ENCODE peak calls at places on chromosomes 13 and 19, in five cellular contexts. G is NCI-H1092, A is hypothalamus, M is amniotic stem cell, Y is cardiac fibroblast. L is an unnamed sample.

GRCh38 chr19:6017576-6017975 is 39.6 kb upstream of the RANBP3 start:
- DNase-seq in M (no peak), G (no peak), Y (no peak), A (no peak), L (no peak)

GRCh38 chr13:33867472-33867871 is 49.5 kb downstream of the RFC3 start:
- DNase-seq in M (no peak), G (no peak), Y (no peak), A (no peak), L (no peak)

GRCh38 chr13:26186995-26187394 is 35.1 kb downstream of the RNF6 start:
- DNase-seq in G (no peak), M (no peak), A (no peak), Y (no peak), L (no peak)

GRCh38 chr19:10682397-10683063 is 18.7 kb upstream of the QTRT1 start:
- DNase-seq in Y (no peak), A (no peak), G (no peak), M (no peak), L (no peak)

GRCh38 chr19:45147835-45148676 is 12.7 kb downstream of the NKPD1 start:
- DNase-seq in M (no peak), A (no peak), Y (no peak), G (no peak), L (no peak)

GRCh38 chr19:49133621-49134454 is 14.5 kb downstream of the PPFIA3 start:
- DNase-seq in G (no peak), A (no peak), M (no peak), Y (peak), L (no peak)

GRCh38 chr19:572891-573825 is 762 bp downstream of the BSG start:
- DNase-seq in A (no peak), M (no peak), G (peak), Y (peak), L (no peak)

GRCh38 chr13:110422913-110423688 is 116.0 kb downstream of the COL4A2 start:
- DNase-seq in M (no peak), A (no peak), Y (peak), G (no peak), L (no peak)

GRCh38 chr13:97627566-97627965 is 193.6 kb downstream of the RAP2A start:
- DNase-seq in M (peak), A (no peak), G (peak), Y (peak), L (peak)

GRCh38 chr13:74035881-74036280 is 98.3 kb downstream of the KLF12 start:
- DNase-seq in G (no peak), Y (no peak), A (no peak), M (no peak), L (no peak)

GRCh38 chr13:50712469-50712868 is 131.0 kb downstream of the DLEU7 start:
- DNase-seq in Y (no peak), A (no peak), M (no peak), G (no peak), L (no peak)

GRCh38 chr19:55373993-55374757 is 2.5 kb upstream of the TMEM190 start:
- DNase-seq in M (no peak), A (no peak), G (no peak), Y (no peak), L (no peak)

GRCh38 chr13:23765531-23765930 is 123.7 kb downstream of the MIPEP start:
- DNase-seq in A (no peak), M (no peak), Y (no peak), G (no peak), L (no peak)

GRCh38 chr13:53151692-53152421 is 123.2 kb downstream of the OLFM4 start:
- DNase-seq in M (no peak), G (peak), Y (peak), A (peak), L (peak)

GRCh38 chr13:107360010-107360409 is 792.1 kb upstream of the ARGLU1 start:
- DNase-seq in A (no peak), Y (no peak), M (no peak), G (no peak), L (no peak)

GRCh38 chr19:8494158-8494557 is 8.3 kb downstream of the PRAM1 start:
- DNase-seq in M (no peak), Y (no peak), A (no peak), G (no peak), L (no peak)

GRCh38 chr19:42156571-42156970 is 24.3 kb upstream of the POU2F2 start:
- DNase-seq in Y (no peak), M (no peak), A (no peak), G (no peak), L (no peak)

GRCh38 chr19:16076958-16077611 is 790 bp downstream of the TPM4 start:
- DNase-seq in G (peak), A (peak), M (no peak), Y (peak), L (no peak)

GRCh38 chr19:309206-309565 is 18.0 kb upstream of the PLPP2 start:
- DNase-seq in M (no peak), A (no peak), G (no peak), Y (no peak), L (no peak)

GRCh38 chr19:49442793-49443365 is 1.6 kb upstream of the SLC17A7 start:
- DNase-seq in A (peak), Y (peak), M (peak), G (no peak), L (peak)

GRCh38 chr19:1286451-1286858 is 782 bp downstream of the EFNA2 start:
- DNase-seq in G (no peak), Y (no peak), M (no peak), A (no peak), L (no peak)

GRCh38 chr19:7899751-7900352 is 3.8 kb upstream of the MAP2K7 start:
- DNase-seq in Y (no peak), G (no peak), A (no peak), M (no peak), L (no peak)

GRCh38 chr19:3366104-3366760 is at the start of gene NFIC:
- DNase-seq in Y (peak), G (no peak), A (peak), M (peak), L (peak)

GRCh38 chr13:98842074-98842473 is 89.6 kb upstream of the SLC15A1 start:
- DNase-seq in Y (no peak), M (no peak), A (no peak), G (peak), L (no peak)

GRCh38 chr19:56333506-56333905 is 18.9 kb upstream of the ZSCAN5A start:
- DNase-seq in Y (peak), G (no peak), M (no peak), A (no peak), L (peak)